ENCODE peak calls at places on chromosomes 16 and 17, in six cellular contexts. V is neural progenitor cell, I is A549, O is T-cell, A is nephron progenitor cell, T is T47D. N is an unnamed sample.

GRCh38 chr17:65530158-65530984 is 31.1 kb downstream of the AXIN2 start:
- DNase-seq in I (no peak), A (no peak), O (no peak), T (no peak), V (no peak), N (no peak)

GRCh38 chr17:70961341-70961740 is 792.0 kb downstream of the KCNJ2 start:
- DNase-seq in A (no peak), I (no peak), V (no peak), O (no peak), T (no peak), N (no peak)

GRCh38 chr17:76907352-76907751 is 39.1 kb downstream of the MGAT5B start:
- DNase-seq in O (no peak), A (no peak), T (no peak), I (no peak), V (no peak), N (no peak)

GRCh38 chr17:2965621-2966275 is 97.7 kb downstream of the OR1D5 start:
- DNase-seq in O (no peak), T (peak), V (no peak), A (no peak), I (peak), N (no peak)

GRCh38 chr16:8720080-8720966 is 45.9 kb downstream of the ABAT start:
- DNase-seq in A (peak), O (no peak), I (no peak), T (no peak), V (peak), N (no peak)

GRCh38 chr17:39219647-39220154 is 6.0 kb downstream of the STAC2 start:
- DNase-seq in A (no peak), T (no peak), V (no peak), I (no peak), O (no peak), N (no peak)

GRCh38 chr16:19446886-19447285 is 29.2 kb downstream of the TMC5 start:
- DNase-seq in V (no peak), A (no peak), I (no peak), O (no peak), T (no peak), N (no peak)

GRCh38 chr17:3026125-3026855 is 37.1 kb downstream of the OR1D5 start:
- DNase-seq in I (no peak), V (no peak), T (no peak), A (no peak), O (no peak), N (no peak)

GRCh38 chr17:48795444-48796162 is 21.4 kb downstream of the TTLL6 start:
- DNase-seq in I (peak), O (no peak), A (no peak), T (no peak), V (no peak), N (no peak)

GRCh38 chr16:82456683-82457082 is 170.1 kb upstream of the CDH13 start:
- DNase-seq in V (peak), T (peak), O (no peak), I (peak), A (peak), N (peak)

GRCh38 chr16:2082171-2082982 is 34.6 kb downstream of the TSC2 start:
- DNase-seq in I (peak), O (no peak), V (no peak), T (no peak), A (peak), N (no peak)

GRCh38 chr16:10619271-10619849 is 39.0 kb upstream of the EMP2 start:
- DNase-seq in T (peak), A (peak), V (peak), O (no peak), I (no peak), N (no peak)

GRCh38 chr17:59409336-59410048 is 78.0 kb downstream of the YPEL2 start:
- DNase-seq in I (no peak), O (no peak), A (no peak), V (no peak), T (no peak), N (no peak)

GRCh38 chr17:56908061-56908542 is 5.7 kb downstream of the TRIM25 start:
- DNase-seq in A (no peak), I (peak), O (peak), T (no peak), V (no peak), N (peak)

GRCh38 chr17:1272701-1273100 is 2.5 kb downstream of the BHLHA9 start:
- DNase-seq in A (no peak), I (no peak), V (no peak), T (no peak), O (no peak), N (no peak)

GRCh38 chr16:89689142-89689541 is 2.7 kb downstream of the CDK10 start:
- DNase-seq in V (no peak), T (no peak), O (no peak), A (no peak), I (no peak), N (no peak)

GRCh38 chr17:47896672-47897490 is 845 bp downstream of the SP2 start:
- DNase-seq in T (peak), A (no peak), I (no peak), O (no peak), V (no peak), N (no peak)

GRCh38 chr16:74304164-74304834 is 7.7 kb downstream of the PSMD7 start:
- DNase-seq in O (no peak), V (no peak), A (no peak), I (peak), T (peak), N (no peak)

GRCh38 chr16:5367960-5368359 is 270.4 kb upstream of the EEF2KMT start:
- DNase-seq in O (no peak), A (no peak), T (no peak), I (no peak), V (no peak), N (no peak)

GRCh38 chr16:81263470-81264200 is 25.1 kb downstream of the BCO1 start:
- DNase-seq in T (peak), V (no peak), O (no peak), I (no peak), A (no peak), N (no peak)

GRCh38 chr16:10744370-10745030 is 858 bp downstream of the NUBP1 start:
- DNase-seq in V (no peak), O (no peak), A (no peak), I (no peak), T (no peak), N (no peak)

GRCh38 chr17:3827124-3827773 is 18.8 kb downstream of the NCBP3 start:
- DNase-seq in T (peak), I (peak), A (peak), V (peak), O (peak), N (peak)

GRCh38 chr16:46573008-46573833 is 48.0 kb downstream of the SHCBP1 start:
- DNase-seq in V (no peak), T (peak), A (no peak), O (no peak), I (peak), N (no peak)

GRCh38 chr16:29900102-29900887 is at the start of gene ASPHD1:
- DNase-seq in T (peak), A (peak), O (peak), V (peak), I (peak), N (peak)

GRCh38 chr17:66306413-66306812 is 4.0 kb downstream of the PRKCA start:
- DNase-seq in A (no peak), T (no peak), O (no peak), V (no peak), I (no peak), N (no peak)

GRCh38 chr17:49218941-49219913 is 8.7 kb downstream of the ABI3 start:
- DNase-seq in I (no peak), A (no peak), T (no peak), V (no peak), O (peak), N (no peak)

N was measured in CD4-positive, alpha-beta T cell.